ENCODE peak calls at places on chromosome 4, in five cellular contexts. V, Y, I, W and O are unnamed samples.

GRCh38 chr4:76354517-76355473 is 48.3 kb downstream of the STBD1 start:
- DNase-seq in V (no peak), Y (peak; percentile 23), I (no peak), W (no peak), O (no peak)

GRCh38 chr4:26839534-26839951 is 21.1 kb upstream of the STIM2 start:
- DNase-seq in V (no peak), Y (no peak), I (no peak), W (peak; percentile 71), O (no peak)

GRCh38 chr4:49032440-49033161 is 46.5 kb downstream of the CWH43 start:
- DNase-seq in V (no peak), Y (no peak), I (no peak), W (peak; percentile 21), O (no peak)

GRCh38 chr4:128141866-128142265 is 80.8 kb downstream of the LARP1B start:
- DNase-seq in V (no peak), Y (no peak), I (no peak), W (peak; percentile 30), O (no peak)

GRCh38 chr4:68119921-68120320 is 9.7 kb downstream of the TMPRSS11F start:
- DNase-seq in V (no peak), Y (no peak), I (no peak), W (no peak), O (no peak)

GRCh38 chr4:77862478-77863216 is at the start of gene MRPL1:
- DNase-seq in V (peak; percentile 94), Y (peak; percentile 96), I (peak; percentile 93), W (peak; percentile 94), O (peak; percentile 90)

GRCh38 chr4:70496231-70496630 is 22.1 kb upstream of the AMTN start:
- DNase-seq in V (no peak), Y (no peak), I (no peak), W (no peak), O (no peak)

GRCh38 chr4:83378426-83378825 is 43.8 kb upstream of the HPSE start:
- DNase-seq in V (no peak), Y (no peak), I (no peak), W (no peak), O (no peak)

GRCh38 chr4:111398906-111399330 is 746.3 kb upstream of the FAM241A start:
- DNase-seq in V (no peak), Y (no peak), I (no peak), W (no peak), O (no peak)

GRCh38 chr4:172982151-172982590 is 186.4 kb upstream of the GALNT7 start:
- DNase-seq in V (peak; percentile 61), Y (no peak), I (peak; percentile 40), W (peak; percentile 99), O (no peak)

GRCh38 chr4:1278336-1278670 is 11.4 kb upstream of the MAEA start:
- DNase-seq in V (no peak), Y (no peak), I (no peak), W (peak; percentile 61), O (no peak)

GRCh38 chr4:109302366-109303140 is at the start of gene COL25A1:
- DNase-seq in V (peak; percentile 52), Y (no peak), I (peak; percentile 26), W (no peak), O (peak; percentile 6)

GRCh38 chr4:181672751-181673150 is 570.5 kb upstream of the TENM3 start:
- DNase-seq in V (no peak), Y (no peak), I (no peak), W (no peak), O (no peak)

GRCh38 chr4:113826431-113826830 is 64.9 kb upstream of the CAMK2D start:
- DNase-seq in V (no peak), Y (no peak), I (no peak), W (no peak), O (no peak)

GRCh38 chr4:3290476-3290875 is 2.3 kb upstream of the RGS12 start:
- DNase-seq in V (no peak), Y (no peak), I (peak; percentile 17), W (no peak), O (no peak)

GRCh38 chr4:3286335-3287175 is 6.3 kb upstream of the RGS12 start:
- DNase-seq in V (no peak), Y (no peak), I (peak; percentile 22), W (no peak), O (no peak)

GRCh38 chr4:3287972-3288570 is 4.8 kb upstream of the RGS12 start:
- DNase-seq in V (no peak), Y (no peak), I (peak; percentile 19), W (no peak), O (no peak)

GRCh38 chr4:3287271-3287971 is 5.4 kb upstream of the RGS12 start:
- DNase-seq in V (no peak), Y (no peak), I (peak; percentile 20), W (no peak), O (no peak)

DNA sequence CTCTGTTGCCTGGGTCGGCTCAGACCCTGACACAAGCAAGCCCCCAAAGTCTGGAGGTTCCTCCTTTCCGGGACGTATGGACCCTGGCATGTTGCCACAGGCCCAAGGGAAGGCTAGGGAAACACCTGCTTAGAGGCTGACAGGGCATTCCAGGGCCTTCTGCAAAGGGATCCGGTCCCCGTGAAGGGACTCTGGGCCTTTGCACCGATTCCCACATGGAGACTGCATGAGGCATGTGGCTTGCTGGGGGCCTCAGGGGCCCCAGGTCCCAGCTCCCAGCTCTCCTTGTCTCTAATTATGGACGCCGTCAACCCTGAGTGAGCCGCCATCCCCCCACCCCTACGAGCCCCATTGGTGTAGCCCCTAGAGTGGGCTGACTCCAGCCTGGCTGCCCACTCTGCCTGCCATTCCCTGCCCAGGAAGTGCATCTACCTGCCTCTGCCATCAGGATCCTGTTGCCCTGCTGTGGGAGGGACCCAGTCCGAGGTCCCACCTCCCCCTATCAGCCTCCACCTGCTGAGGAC is 4.2 kb upstream of the RGS12 start:
- DNase-seq in V (no peak), Y (no peak), I (peak; percentile 23), W (no peak), O (no peak)
- H3K4me3 ChIP-seq in V (no peak overlapping the region), Y (no peak overlapping the region), I (no peak overlapping the region), W (no peak overlapping the region), O (no peak overlapping the region)

GRCh38 chr4:176883108-176883550 is 90.4 kb upstream of the VEGFC start:
- DNase-seq in V (no peak), Y (no peak), I (no peak), W (no peak), O (no peak)
- H3K4me3 ChIP-seq in V (no peak overlapping the region), Y (no peak overlapping the region), I (no peak overlapping the region), W (no peak overlapping the region), O (no peak overlapping the region)

GRCh38 chr4:95544433-95545103 is 4.2 kb downstream of the UNC5C start:
- DNase-seq in V (no peak), Y (no peak), I (no peak), W (peak; percentile 51), O (no peak)

GRCh38 chr4:95540227-95540626 is 8.5 kb downstream of the UNC5C start:
- DNase-seq in V (no peak), Y (no peak), I (no peak), W (peak; percentile 34), O (no peak)

GRCh38 chr4:95539056-95539455 is 9.7 kb downstream of the UNC5C start:
- DNase-seq in V (no peak), Y (no peak), I (no peak), W (peak; percentile 77), O (no peak)

GRCh38 chr4:95541094-95541493 is 7.7 kb downstream of the UNC5C start:
- DNase-seq in V (no peak), Y (no peak), I (no peak), W (peak; percentile 57), O (no peak)

GRCh38 chr4:95541889-95542607 is 6.7 kb downstream of the UNC5C start:
- DNase-seq in V (no peak), Y (no peak), I (no peak), W (peak; percentile 63), O (no peak)
- H3K4me3 ChIP-seq in V (peak overlapping the region; percentile 82), Y (no peak overlapping the region), I (no peak overlapping the region), W (peak overlapping the region; percentile 24), O (no peak overlapping the region)

GRCh38 chr4:149885896-149886295 is 70.3 kb upstream of the IQCM start:
- DNase-seq in V (no peak), Y (no peak), I (no peak), W (peak; percentile 21), O (no peak)

GRCh38 chr4:149887091-149887490 is 71.4 kb upstream of the IQCM start:
- DNase-seq in V (no peak), Y (no peak), I (no peak), W (peak; percentile 7), O (no peak)

GRCh38 chr4:149884529-149885206 is 69.0 kb upstream of the IQCM start:
- DNase-seq in V (no peak), Y (no peak), I (no peak), W (no peak), O (no peak)

GRCh38 chr4:149884046-149884445 is 68.4 kb upstream of the IQCM start:
- DNase-seq in V (no peak), Y (no peak), I (no peak), W (no peak), O (no peak)

GRCh38 chr4:149881744-149882143 is 66.1 kb upstream of the IQCM start:
- DNase-seq in V (no peak), Y (no peak), I (no peak), W (no peak), O (no peak)
- H3K4me3 ChIP-seq in V (no peak overlapping the region), Y (no peak overlapping the region), I (no peak overlapping the region), W (no peak overlapping the region), O (no peak overlapping the region)